ENCODE peak calls at places on chromosomes 13 and 19, in six cellular contexts. S is pancreas, Q is heart right ventricle, K is fibroblast of lung, Z is astrocyte, A is PC-9. U is an unnamed sample.
A peak's percentile ranks its signal among the peaks of the same experiment; 100 is the strongest.

GRCh38 chr19:6021878-6022569 is 44.1 kb upstream of the RANBP3 start:
- DNase-seq in S (peak; percentile 87), Q (peak; percentile 70), K (peak; percentile 81), Z (peak; percentile 25), A (peak; percentile 40), U (peak; percentile 80)

GRCh38 chr19:2477732-2478191 is 1.8 kb downstream of the GADD45B start:
- DNase-seq in S (peak; percentile 78), Q (no peak), K (peak; percentile 58), Z (no peak), A (peak; percentile 34), U (peak; percentile 61)

GRCh38 chr19:17329061-17329767 is 5.4 kb downstream of the ANO8 start:
- DNase-seq in S (peak; percentile 74), Q (no peak), K (no peak), Z (no peak), A (no peak), U (no peak)

GRCh38 chr19:32206065-32206464 is 139.3 kb upstream of the ZNF507 start:
- DNase-seq in S (no peak), Q (no peak), K (no peak), Z (no peak), A (no peak), U (no peak)

GRCh38 chr19:56942749-56943148 is 102.2 kb upstream of the PEG3 start:
- DNase-seq in S (peak; percentile 84), Q (peak; percentile 36), K (no peak), Z (no peak), A (no peak), U (peak; percentile 19)

GRCh38 chr13:68927387-68928026 is 1180.1 kb upstream of the ATXN8OS start:
- DNase-seq in S (no peak), Q (no peak), K (peak; percentile 0), Z (peak; percentile 14), A (peak; percentile 25), U (no peak)

GRCh38 chr13:71015021-71015420 is 852.0 kb downstream of the DACH1 start:
- DNase-seq in S (no peak), Q (no peak), K (no peak), Z (no peak), A (no peak), U (no peak)

GRCh38 chr13:24360106-24360505 is 50.7 kb downstream of the C1QTNF9 start:
- DNase-seq in S (no peak), Q (no peak), K (no peak), Z (no peak), A (no peak), U (no peak)

GRCh38 chr13:104522235-104523072 is 1456.2 kb upstream of the SLC10A2 start:
- DNase-seq in S (peak; percentile 36), Q (peak; percentile 27), K (no peak), Z (no peak), A (no peak), U (no peak)

GRCh38 chr13:104984296-104984818 is 1551.1 kb downstream of the EFNB2 start:
- DNase-seq in S (no peak), Q (peak; percentile 24), K (peak; percentile 72), Z (peak; percentile 71), A (peak; percentile 9), U (no peak)

GRCh38 chr13:80084086-80084676 is 256.7 kb downstream of the SPRY2 start:
- DNase-seq in S (no peak), Q (no peak), K (peak; percentile 95), Z (peak; percentile 78), A (no peak), U (no peak)

GRCh38 chr19:19426216-19426615 is 20.7 kb downstream of the GATAD2A start:
- DNase-seq in S (no peak), Q (no peak), K (no peak), Z (no peak), A (no peak), U (no peak)

GRCh38 chr13:102040812-102041211 is 361.0 kb downstream of the FGF14 start:
- DNase-seq in S (no peak), Q (no peak), K (no peak), Z (no peak), A (no peak), U (no peak)

DNA sequence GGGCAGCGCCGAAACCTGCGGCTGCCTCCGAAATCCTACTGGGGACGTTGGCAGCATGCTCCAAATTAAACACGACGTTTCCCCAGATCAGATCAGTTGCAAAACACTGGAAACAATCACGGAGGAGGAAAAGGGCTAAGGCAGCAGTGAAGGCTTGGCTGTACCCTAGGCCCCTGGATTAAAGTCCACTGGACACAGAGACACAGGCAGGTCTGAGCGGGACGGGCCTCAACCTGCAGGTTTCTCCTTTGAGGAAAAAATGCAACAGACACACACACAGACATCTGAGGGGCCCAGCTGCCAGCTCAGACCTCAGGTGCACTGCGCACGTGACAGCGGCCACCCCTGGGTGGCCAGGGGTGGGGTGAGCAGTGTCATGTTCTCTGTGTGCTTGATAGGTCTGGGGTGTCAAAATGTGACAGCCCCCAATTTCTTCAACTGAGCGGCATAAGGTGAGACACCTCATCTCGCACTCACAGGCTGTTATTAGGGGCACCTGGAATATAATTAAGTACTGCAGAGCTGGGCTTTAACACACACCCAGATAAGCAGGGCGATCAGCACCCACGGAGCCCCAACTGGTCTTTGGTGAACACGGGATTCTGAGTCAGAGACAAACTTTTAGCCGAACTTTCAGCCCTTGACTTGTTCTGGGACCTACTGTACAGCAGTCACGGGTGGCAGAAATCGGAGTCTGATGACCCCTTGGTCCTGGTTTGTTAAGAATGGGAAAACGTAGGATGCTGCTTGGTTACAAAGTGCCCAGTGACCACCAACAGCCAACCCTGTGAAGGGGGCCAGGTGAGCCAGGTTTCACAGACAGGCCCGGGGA is 9.3 kb downstream of the SH3GL1 start:
- DNase-seq in S (no peak), Q (no peak), K (peak; percentile 23), Z (no peak), A (no peak), U (no peak)
- H3K4me1 ChIP-seq in S (peaks cover 36% of the 10 kb centered on the region), Q (peaks cover 67% of the 10 kb centered on the region), K (peaks cover 37% of the 10 kb centered on the region), Z (peaks cover 45% of the 10 kb centered on the region), A (peaks cover 16% of the 10 kb centered on the region), U (peaks cover 5% of the 10 kb centered on the region)

DNA sequence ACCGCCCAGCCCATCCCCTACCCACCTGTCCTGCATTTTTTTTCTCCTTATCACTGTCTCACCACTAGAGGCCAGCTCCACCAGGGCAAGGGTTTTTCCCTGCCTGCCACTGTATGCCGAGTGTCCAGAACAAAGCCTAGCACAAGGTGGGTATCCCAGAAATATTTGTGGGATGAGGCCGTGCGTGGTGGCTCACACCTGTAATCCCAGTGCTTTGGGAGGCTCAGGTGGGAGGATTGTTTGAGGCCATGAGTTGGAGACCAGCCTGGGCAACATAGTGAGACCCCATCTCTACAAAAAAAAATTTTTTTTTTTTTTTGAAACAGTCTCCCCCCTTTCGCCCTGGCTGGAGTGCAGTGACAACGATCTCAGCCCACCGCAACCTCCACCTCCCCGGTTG is 2.9 kb upstream of the MRI1 start:
- DNase-seq in S (no peak), Q (no peak), K (no peak), Z (no peak), A (no peak), U (no peak)
- TF ChIP-seq CTCF in S (no peak), Q (no peak), K (no peak), Z (no peak), A (peak; percentile 35), U (no peak)

DNA sequence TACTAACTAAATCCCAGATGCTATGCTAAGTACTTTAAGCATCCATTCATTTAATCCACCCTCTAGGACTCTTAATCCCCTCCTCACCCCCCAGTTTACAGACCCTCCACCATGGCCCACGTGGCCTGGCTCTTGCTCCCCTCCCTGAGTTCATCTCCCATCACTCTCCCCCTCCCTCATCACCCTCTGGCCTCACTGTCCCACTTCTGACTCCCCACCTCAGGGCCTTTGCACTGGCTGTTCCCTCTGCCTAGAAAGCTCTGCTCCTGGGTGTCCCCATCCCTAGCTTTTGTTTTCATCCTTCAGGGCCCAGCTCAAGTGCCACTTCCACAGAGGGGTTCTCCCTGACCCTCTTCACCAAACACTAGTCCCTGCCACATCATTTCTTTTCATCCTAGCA is 4.2 kb downstream of the B9D2 start:
- DNase-seq in S (no peak), Q (no peak), K (no peak), Z (no peak), A (no peak), U (no peak)
- H3K4me1 ChIP-seq in S (peaks cover 2% of the 10 kb centered on the region), Q (peaks cover 9% of the 10 kb centered on the region), K (peaks cover 2% of the 10 kb centered on the region), Z (peaks cover 10% of the 10 kb centered on the region), A (peaks cover 6% of the 10 kb centered on the region), U (peaks cover 3% of the 10 kb centered on the region)

GRCh38 chr13:41590643-41591042 is 133.3 kb downstream of the RGCC start:
- DNase-seq in S (no peak), Q (no peak), K (no peak), Z (peak; percentile 26), A (no peak), U (no peak)

GRCh38 chr13:41589434-41589833 is 132.1 kb downstream of the RGCC start:
- DNase-seq in S (no peak), Q (no peak), K (no peak), Z (no peak), A (no peak), U (no peak)

GRCh38 chr13:41590122-41590521 is 132.8 kb downstream of the RGCC start:
- DNase-seq in S (no peak), Q (no peak), K (no peak), Z (no peak), A (no peak), U (no peak)

GRCh38 chr13:41588899-41589298 is 131.5 kb downstream of the RGCC start:
- DNase-seq in S (no peak), Q (no peak), K (peak; percentile 94), Z (peak; percentile 95), A (peak; percentile 46), U (no peak)

DNA sequence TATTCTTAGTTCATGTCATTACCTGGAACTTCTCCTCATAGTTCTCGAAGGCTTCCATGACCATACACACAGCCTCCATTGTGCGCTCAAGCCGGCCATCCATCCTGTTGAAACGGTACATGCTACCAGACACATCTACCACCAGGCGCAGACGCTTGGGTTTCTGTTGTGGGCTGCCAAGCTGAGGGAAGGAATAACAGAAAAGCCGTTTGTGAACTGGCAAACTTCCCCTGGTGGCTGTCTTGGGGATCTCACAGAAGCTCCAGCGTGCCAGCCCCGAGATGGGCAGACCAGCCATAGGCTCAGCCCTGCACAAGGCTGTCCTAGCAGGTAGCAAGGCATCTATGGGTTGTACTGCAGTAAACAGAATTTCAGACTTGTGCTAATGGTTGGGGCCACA is 130.1 kb downstream of the RGCC start:
- DNase-seq in S (no peak), Q (no peak), K (no peak), Z (no peak), A (no peak), U (no peak)
- TF ChIP-seq CTCF in S (no peak), Q (no peak), K (peak; percentile 3), Z (no peak), A (no peak), U (no peak)

GRCh38 chr19:7459773-7460172 is 29.1 kb downstream of the PEX11G start:
- DNase-seq in S (no peak), Q (no peak), K (no peak), Z (no peak), A (no peak), U (no peak)
- H3K4me1 ChIP-seq in S (no peaks in the 10 kb centered on the region), Q (no peaks in the 10 kb centered on the region), K (no peaks in the 10 kb centered on the region), Z (peaks cover 13% of the 10 kb centered on the region), A (peaks cover 36% of the 10 kb centered on the region), U (no peaks in the 10 kb centered on the region)